ENCODE peak calls at places on chromosome X, in seven cellular contexts. H is MV-4-11; D is frontal cortex; E is cardiac muscle cell; B is progenitor cell of endocrine pancreas; M is activated effector memory CD4-positive, alpha-beta T cell treated with Interleukin-2 at 50 U/mL for 16 hours; O is activated CD8-positive, alpha-beta memory T cell treated with anti-CD3 and anti-CD28 coated beads, Interleukin-2, amount 50 U/mL, for 4 hours. C is an unnamed sample.

GRCh38 chrX:86579777-86580176 is 431.5 kb downstream of the DACH2 start:
- DNase-seq in M (no peak), O (no peak), D (no peak), B (no peak), H (no peak), E (no peak), C (no peak)

GRCh38 chrX:40933132-40934078 is 151.8 kb upstream of the USP9X start:
- DNase-seq in D (no peak), H (peak; percentile 81), O (no peak), E (peak; percentile 61), M (no peak), B (no peak), C (peak; percentile 20)

GRCh38 chrX:14802943-14803710 is 69.7 kb downstream of the FANCB start:
- DNase-seq in O (no peak), B (no peak), M (no peak), D (no peak), H (peak; percentile 11), E (peak; percentile 35), C (peak; percentile 61)

GRCh38 chrX:154482786-154483185 is 3.6 kb downstream of the UBL4A start:
- DNase-seq in M (no peak), B (no peak), H (no peak), O (no peak), E (no peak), D (no peak), C (no peak)

GRCh38 chrX:113947548-113947947 is 636.3 kb upstream of the HTR2C start:
- DNase-seq in M (no peak), E (no peak), D (no peak), H (no peak), O (no peak), B (no peak), C (no peak)

GRCh38 chrX:103464071-103464773 is 55.1 kb downstream of the RAB40A start:
- DNase-seq in E (peak; percentile 59), B (no peak), M (peak; percentile 7), D (no peak), H (peak; percentile 4), O (peak; percentile 17), C (peak; percentile 18)

GRCh38 chrX:125203379-125203736 is 116.3 kb upstream of the TEX13C start:
- DNase-seq in E (no peak), B (no peak), H (no peak), M (no peak), O (no peak), D (no peak), C (no peak)

GRCh38 chrX:47098746-47099145 is 20.5 kb downstream of the RGN start:
- DNase-seq in D (no peak), O (no peak), H (no peak), B (no peak), M (no peak), E (no peak), C (no peak)

GRCh38 chrX:12488220-12488619 is 303.0 kb upstream of the PRPS2 start:
- DNase-seq in E (no peak), M (no peak), B (no peak), O (no peak), D (no peak), H (no peak), C (no peak)

GRCh38 chrX:77771601-77772000 is 14.4 kb downstream of the ATRX start:
- DNase-seq in E (peak; percentile 67), M (no peak), B (no peak), H (no peak), D (no peak), O (no peak), C (no peak)

GRCh38 chrX:86830685-86831084 is 682.4 kb downstream of the DACH2 start:
- DNase-seq in D (no peak), M (no peak), O (no peak), B (no peak), H (no peak), E (no peak), C (no peak)

GRCh38 chrX:107738768-107739167 is 36.8 kb downstream of the TSC22D3 start:
- DNase-seq in O (no peak), M (no peak), E (no peak), B (no peak), D (no peak), H (no peak), C (no peak)

GRCh38 chrX:43836435-43837184 is 45.6 kb downstream of the MAOB start:
- DNase-seq in B (no peak), D (no peak), E (peak; percentile 40), M (no peak), H (peak; percentile 2), O (no peak), C (no peak)

GRCh38 chrX:107154787-107155620 is 36.4 kb upstream of the RBM41 start:
- DNase-seq in H (peak; percentile 63), E (no peak), B (no peak), M (no peak), O (peak; percentile 19), D (no peak), C (no peak)

GRCh38 chrX:44675364-44676024 is 132.8 kb upstream of the FUNDC1 start:
- DNase-seq in M (no peak), O (no peak), E (peak; percentile 92), D (no peak), B (no peak), H (no peak), C (no peak)

GRCh38 chrX:17022205-17022604 is 75.7 kb downstream of the REPS2 start:
- DNase-seq in H (no peak), E (peak; percentile 76), M (no peak), D (no peak), B (no peak), O (no peak), C (peak; percentile 38)

GRCh38 chrX:6325437-6325836 is 96.8 kb upstream of the NLGN4X start:
- DNase-seq in B (no peak), M (no peak), E (no peak), H (no peak), D (no peak), O (no peak), C (no peak)

GRCh38 chrX:20128678-20129077 is 12.0 kb upstream of the MAP7D2 start:
- DNase-seq in H (no peak), M (no peak), E (no peak), O (no peak), D (no peak), B (no peak), C (no peak)

GRCh38 chrX:77749695-77750094 is 36.3 kb downstream of the ATRX start:
- DNase-seq in O (no peak), H (no peak), E (peak; percentile 28), B (no peak), D (no peak), M (no peak), C (peak; percentile 9)

GRCh38 chrX:153406011-153406410 is 4.9 kb upstream of the PNMA6E start:
- DNase-seq in B (no peak), O (no peak), D (no peak), M (no peak), H (no peak), E (no peak), C (no peak)

GRCh38 chrX:19799319-19800182 is 87.8 kb downstream of the SH3KBP1 start:
- DNase-seq in B (no peak), H (no peak), E (peak; percentile 43), O (peak; percentile 43), M (peak; percentile 37), D (no peak), C (no peak)

GRCh38 chrX:111646515-111646914 is 34.5 kb upstream of the ALG13 start:
- DNase-seq in E (no peak), O (no peak), H (no peak), D (no peak), B (no peak), M (no peak), C (peak; percentile 55)

GRCh38 chrX:24347871-24348270 is 12.6 kb upstream of the SUPT20HL1 start:
- DNase-seq in B (no peak), E (peak; percentile 48), M (no peak), O (no peak), H (no peak), D (no peak), C (no peak)

C was measured in trophoblast cell.